ENCODE peak calls at places on chromosome 6, in ten cellular contexts. C is iPS DF 19.7; J is GM19239; L is stimulated activated CD4-positive, alpha-beta T cell treated with anti-CD3 and anti-CD28 coated beads, Interleukin-1b, Interleukin-23, amount 100 ng/mL, for 4 hours; A is WTC11; O is fibroblast of the conjunctiva; I is naive B cell; N is Right ventricle myocardium superior; Q is A172; U is heart left ventricle. D is an unnamed sample.

GRCh38 chr6:44730771-44731391 is 343.4 kb downstream of the CDC5L start:
- DNase-seq in O (no peak), Q (peak; percentile 59), J (no peak), U (no peak), I (no peak), A (no peak), C (no peak), L (no peak), N (no peak), D (no peak)

GRCh38 chr6:40723967-40724366 is 136.8 kb upstream of the LRFN2 start:
- DNase-seq in C (no peak), U (no peak), I (no peak), Q (peak; percentile 14), N (no peak), J (no peak), L (no peak), A (no peak), O (no peak), D (no peak)

GRCh38 chr6:3159805-3160781 is 2.7 kb upstream of the TUBB2A start:
- DNase-seq in O (no peak), L (peak; percentile 58), Q (peak; percentile 90), A (no peak), J (no peak), U (no peak), N (no peak), C (no peak), I (no peak), D (peak; percentile 28)

GRCh38 chr6:150143521-150144293 is 863 bp downstream of the PPP1R14C start:
- DNase-seq in I (no peak), J (no peak), A (no peak), U (peak; percentile 24), C (no peak), L (no peak), Q (no peak), N (no peak), O (no peak), D (peak; percentile 32)

GRCh38 chr6:4668271-4669179 is 107.7 kb upstream of the CDYL start:
- DNase-seq in Q (no peak), N (no peak), L (no peak), I (no peak), J (no peak), U (no peak), C (no peak), A (no peak), O (no peak), D (no peak)

GRCh38 chr6:110938176-110938575 is 20.3 kb upstream of the GTF3C6 start:
- DNase-seq in A (no peak), J (no peak), O (no peak), Q (peak; percentile 42), I (no peak), L (no peak), C (no peak), U (no peak), N (no peak), D (no peak)

GRCh38 chr6:146775227-146775626 is 176.5 kb downstream of the ADGB start:
- DNase-seq in N (no peak), L (no peak), O (no peak), I (no peak), A (no peak), U (no peak), J (no peak), C (no peak), Q (peak; percentile 12), D (peak; percentile 26)

GRCh38 chr6:147382945-147383554 is 125.4 kb upstream of the SAMD5 start:
- DNase-seq in U (no peak), A (no peak), Q (peak; percentile 23), C (no peak), J (no peak), L (no peak), N (no peak), O (no peak), I (no peak), D (peak; percentile 63)

GRCh38 chr6:24743265-24743943 is 24.4 kb upstream of the C6orf62 start:
- DNase-seq in I (no peak), J (no peak), C (no peak), U (no peak), Q (peak; percentile 97), A (no peak), L (no peak), O (peak; percentile 98), N (no peak), D (no peak)

GRCh38 chr6:58198301-58198700 is 880.9 kb downstream of the PRIM2 start:
- DNase-seq in A (no peak), Q (no peak), U (no peak), N (no peak), I (no peak), J (no peak), O (no peak), L (no peak), C (no peak), D (no peak)

GRCh38 chr6:15519681-15520080 is 143.1 kb downstream of the DTNBP1 start:
- DNase-seq in A (no peak), O (no peak), L (no peak), J (no peak), N (no peak), U (no peak), I (no peak), C (no peak), Q (no peak), D (no peak)

GRCh38 chr6:157392927-157393666 is 12.1 kb downstream of the ZDHHC14 start:
- DNase-seq in C (no peak), O (no peak), A (no peak), Q (peak; percentile 52), J (no peak), U (no peak), I (no peak), N (no peak), L (no peak), D (no peak)

GRCh38 chr6:56851104-56851503 is 103.8 kb upstream of the BEND6 start:
- DNase-seq in A (peak; percentile 41), I (no peak), J (no peak), O (no peak), L (no peak), C (no peak), Q (peak; percentile 44), U (no peak), N (no peak), D (peak; percentile 81)

GRCh38 chr6:39407446-39407993 is 85.0 kb upstream of the KCNK16 start:
- DNase-seq in I (no peak), U (no peak), J (no peak), A (no peak), C (no peak), Q (no peak), N (no peak), O (no peak), L (no peak), D (no peak)

GRCh38 chr6:38080889-38081288 is 261.4 kb downstream of the ZFAND3 start:
- DNase-seq in C (no peak), J (no peak), I (no peak), L (no peak), U (no peak), O (no peak), N (no peak), Q (no peak), A (no peak), D (no peak)

GRCh38 chr6:44201200-44201599 is 15.5 kb upstream of the MYMX start:
- DNase-seq in O (no peak), Q (no peak), C (no peak), I (no peak), A (no peak), L (no peak), U (no peak), N (no peak), J (no peak), D (no peak)

GRCh38 chr6:74631558-74631957 is 574.3 kb downstream of the COL12A1 start:
- DNase-seq in J (no peak), O (no peak), C (no peak), L (no peak), A (no peak), U (no peak), I (no peak), Q (peak; percentile 11), N (no peak), D (no peak)

GRCh38 chr6:133501675-133502275 is 260.6 kb downstream of the EYA4 start:
- DNase-seq in U (no peak), O (no peak), J (no peak), I (no peak), Q (no peak), A (no peak), L (no peak), N (no peak), C (no peak), D (no peak)

GRCh38 chr6:167056370-167056769 is 57.2 kb downstream of the CEP43 start:
- DNase-seq in N (no peak), A (no peak), O (no peak), C (no peak), L (no peak), J (peak; percentile 36), U (no peak), Q (peak; percentile 2), I (no peak), D (no peak)

GRCh38 chr6:85672050-85672449 is 29.4 kb upstream of the SYNCRIP start:
- DNase-seq in U (no peak), C (no peak), L (no peak), J (no peak), I (no peak), Q (no peak), O (no peak), A (no peak), N (no peak), D (peak; percentile 38)

GRCh38 chr6:35500782-35501181 is 3.9 kb upstream of the TEAD3 start:
- DNase-seq in Q (peak; percentile 59), U (no peak), L (no peak), J (no peak), N (peak; percentile 28), I (no peak), A (no peak), O (no peak), C (no peak), D (no peak)

GRCh38 chr6:27776504-27776903 is 135.7 kb downstream of the OR2B2 start:
- DNase-seq in I (no peak), J (no peak), L (no peak), C (no peak), U (no peak), A (no peak), Q (no peak), N (no peak), O (no peak), D (no peak)

GRCh38 chr6:57294829-57295228 is 22.6 kb upstream of the PRIM2 start:
- DNase-seq in I (no peak), N (no peak), U (no peak), Q (no peak), L (no peak), O (no peak), A (no peak), J (no peak), C (no peak), D (no peak)

GRCh38 chr6:170346649-170347048 is 40.1 kb downstream of the FAM120B start:
- DNase-seq in C (no peak), Q (no peak), L (no peak), A (no peak), O (no peak), N (no peak), J (no peak), U (no peak), I (no peak), D (no peak)

GRCh38 chr6:146881228-146882181 is 282.7 kb downstream of the ADGB start:
- DNase-seq in O (no peak), C (no peak), J (no peak), I (no peak), Q (no peak), N (no peak), A (no peak), U (no peak), L (no peak), D (peak; percentile 38)

GRCh38 chr6:33547499-33547898 is 32.6 kb downstream of the BAK1 start:
- DNase-seq in N (no peak), U (no peak), I (no peak), L (no peak), C (no peak), Q (no peak), J (no peak), O (no peak), A (no peak), D (no peak)

GRCh38 chr6:34044945-34045595 is 100.8 kb downstream of the GRM4 start:
- DNase-seq in C (no peak), J (no peak), Q (no peak), I (peak; percentile 19), U (no peak), N (no peak), O (no peak), L (no peak), A (no peak), D (no peak)

GRCh38 chr6:117919775-117920492 is 12.9 kb downstream of the SLC35F1 start:
- DNase-seq in N (peak; percentile 42), L (no peak), U (peak; percentile 21), J (no peak), C (no peak), Q (no peak), A (peak; percentile 74), O (no peak), I (no peak), D (peak; percentile 87)

D was measured in GM23338.